ENCODE peak calls at places on chromosomes 3 and 15, in four cellular contexts. N, U, G and K are unnamed samples.

GRCh38 chr3:38153986-38154608 is 11.2 kb upstream of the OXSR1 start:
- DNase-seq in U (no peak), G (no peak), N (no peak), K (no peak)

GRCh38 chr3:17023006-17023664 is 138.4 kb downstream of the PLCL2 start:
- DNase-seq in U (no peak), N (no peak), G (no peak), K (no peak)

GRCh38 chr3:97278506-97278905 is 464.1 kb downstream of the EPHA6 start:
- DNase-seq in N (no peak), G (no peak), U (no peak), K (peak; percentile 4)

GRCh38 chr3:126340943-126341754 is 16.1 kb downstream of the KLF15 start:
- DNase-seq in N (no peak), G (no peak), U (no peak), K (peak; percentile 47)

GRCh38 chr3:74067296-74067695 is 442.6 kb upstream of the PDZRN3 start:
- DNase-seq in U (no peak), N (no peak), G (no peak), K (no peak)

GRCh38 chr3:127002195-127003174 is 19.6 kb downstream of the PLXNA1 start:
- DNase-seq in G (no peak), U (peak; percentile 58), N (peak; percentile 42), K (no peak)

GRCh38 chr3:23723153-23723552 is 82.6 kb upstream of the UBE2E1 start:
- DNase-seq in G (no peak), N (no peak), U (no peak), K (no peak)

GRCh38 chr3:186932281-186933181 is 2.2 kb downstream of the ST6GAL1 start:
- DNase-seq in N (no peak), G (no peak), U (no peak), K (no peak)

GRCh38 chr3:54146383-54147239 is 24.3 kb downstream of the CACNA2D3 start:
- DNase-seq in N (peak; percentile 29), U (no peak), G (peak; percentile 4), K (peak; percentile 25)

GRCh38 chr15:58410353-58410752 is 21.4 kb upstream of the LIPC start:
- DNase-seq in N (peak; percentile 47), U (no peak), G (no peak), K (no peak)

GRCh38 chr15:64507293-64507802 is 47.0 kb downstream of the ZNF609 start:
- DNase-seq in G (no peak), N (peak; percentile 78), U (no peak), K (peak; percentile 36)

GRCh38 chr15:98728107-98728810 is 79.9 kb downstream of the IGF1R start:
- DNase-seq in U (no peak), G (no peak), N (no peak), K (no peak)

GRCh38 chr15:49301562-49301961 is 121.5 kb upstream of the FGF7 start:
- DNase-seq in N (peak; percentile 21), G (no peak), U (no peak), K (no peak)

GRCh38 chr3:94928921-94929320 is 866.1 kb downstream of the NSUN3 start:
- DNase-seq in N (peak; percentile 2), G (no peak), U (no peak), K (peak; percentile 33)

GRCh38 chr15:94638183-94638582 is 406.8 kb downstream of the MCTP2 start:
- DNase-seq in G (no peak), N (no peak), U (peak; percentile 46), K (no peak)

GRCh38 chr15:75227663-75228280 is 26.1 kb downstream of the C15orf39 start:
- DNase-seq in G (no peak), U (no peak), N (no peak), K (no peak)

GRCh38 chr3:190064112-190064511 is 56.6 kb downstream of the P3H2 start:
- DNase-seq in N (no peak), G (peak; percentile 33), U (no peak), K (no peak)

GRCh38 chr15:90425726-90426346 is 37.8 kb downstream of the IQGAP1 start:
- DNase-seq in N (no peak), U (no peak), G (no peak), K (no peak)

GRCh38 chr3:160180581-160181216 is 44.5 kb upstream of the C3orf80 start:
- DNase-seq in G (no peak), N (no peak), U (no peak), K (no peak)

GRCh38 chr3:107938128-107938527 is 152.7 kb downstream of the CD47 start:
- DNase-seq in U (no peak), G (peak; percentile 21), N (peak; percentile 5), K (peak; percentile 4)

GRCh38 chr3:69761896-69762789 is 22.9 kb downstream of the MITF start:
- DNase-seq in U (no peak), G (no peak), N (no peak), K (no peak)

GRCh38 chr3:127050733-127051132 is 67.8 kb downstream of the PLXNA1 start:
- DNase-seq in N (no peak), G (no peak), U (no peak), K (no peak)

GRCh38 chr3:72099331-72100061 is 314.5 kb upstream of the PROK2 start:
- DNase-seq in G (no peak), N (no peak), U (no peak), K (no peak)

GRCh38 chr3:155391583-155391982 is 98.1 kb upstream of the STRIT1 start:
- DNase-seq in N (no peak), U (no peak), G (peak; percentile 23), K (no peak)

GRCh38 chr15:57591822-57592367 is at the start of gene MYZAP:
- DNase-seq in N (peak; percentile 80), U (no peak), G (no peak), K (no peak)

GRCh38 chr3:106341090-106341489 is 472.3 kb upstream of the CBLB start:
- DNase-seq in G (no peak), N (no peak), U (no peak), K (no peak)
- TF ChIP-seq FOSL1 in G (no peak), N (no peak), U (no peak), K (no peak)

GRCh38 chr3:122793568-122794416 is at the start of gene HSPBAP1:
- DNase-seq in N (peak; percentile 83), G (peak; percentile 87), U (peak; percentile 94), K (peak; percentile 84)

GRCh38 chr3:122794483-122794778 is 438 bp upstream of the SLC49A4 start:
- DNase-seq in G (no peak), U (no peak), N (no peak), K (no peak)

GRCh38 chr3:122795674-122795969 is 753 bp downstream of the SLC49A4 start:
- DNase-seq in N (no peak), G (no peak), U (no peak), K (peak; percentile 29)

GRCh38 chr3:122797291-122797690 is 2.4 kb downstream of the SLC49A4 start:
- DNase-seq in G (no peak), N (no peak), U (no peak), K (no peak)

GRCh38 chr3:122794779-122795673 is at the start of gene SLC49A4:
- DNase-seq in N (peak; percentile 86), U (peak; percentile 59), G (peak; percentile 46), K (peak; percentile 65)
- TF ChIP-seq FOSL1 in N (no peak), U (no peak), G (no peak), K (peak; percentile 7)

DNA sequence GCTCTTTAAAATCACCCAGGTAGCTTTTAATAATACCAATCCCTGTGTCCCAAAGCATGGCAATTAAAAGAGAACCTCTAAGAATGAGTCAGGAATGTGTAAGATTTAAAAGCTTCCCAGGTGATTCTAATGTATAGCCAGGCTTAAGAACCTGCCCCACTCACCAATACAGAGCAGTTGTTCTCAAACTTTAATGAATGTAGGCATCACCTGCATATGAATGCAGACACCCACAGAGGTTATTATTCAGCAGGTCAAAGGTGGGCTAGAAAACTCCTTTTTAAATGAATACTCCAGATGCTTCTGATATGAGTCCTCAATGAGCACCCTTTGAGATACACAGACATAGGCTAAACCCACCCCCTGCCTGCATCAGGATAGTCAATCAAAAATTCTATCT is 298.1 kb upstream of the KCNMB2 start:
- DNase-seq in N (no peak), G (no peak), U (peak; percentile 13), K (no peak)
- TF ChIP-seq FOSL1 in N (no peak), G (no peak), U (no peak), K (no peak)

GRCh38 chr3:98779936-98780335 is 16.8 kb downstream of the ST3GAL6 start:
- DNase-seq in N (no peak), G (no peak), U (no peak), K (peak; percentile 41)
- TF ChIP-seq FOSL1 in N (no peak), G (no peak), U (no peak), K (no peak)

GRCh38 chr3:188286087-188286513 is 132.1 kb downstream of the LPP start:
- DNase-seq in U (no peak), N (no peak), G (peak; percentile 66), K (no peak)
- TF ChIP-seq FOSL1 in U (no peak), N (no peak), G (peak; percentile 71), K (no peak)

GRCh38 chr15:77042955-77043920 is 27.7 kb downstream of the TSPAN3 start:
- DNase-seq in N (no peak), U (no peak), G (no peak), K (no peak)

GRCh38 chr15:77039817-77040216 is 31.1 kb downstream of the TSPAN3 start:
- DNase-seq in N (no peak), U (no peak), G (no peak), K (no peak)

GRCh38 chr15:77044228-77045042 is 26.5 kb downstream of the TSPAN3 start:
- DNase-seq in G (no peak), N (no peak), U (no peak), K (no peak)

GRCh38 chr15:77040673-77041072 is 30.2 kb downstream of the TSPAN3 start:
- DNase-seq in N (no peak), G (no peak), U (no peak), K (no peak)

GRCh38 chr15:77042245-77042644 is 28.7 kb downstream of the TSPAN3 start:
- DNase-seq in G (no peak), U (no peak), N (no peak), K (no peak)
- TF ChIP-seq FOSL1 in G (no peak), U (no peak), N (no peak), K (no peak)

GRCh38 chr3:58585005-58585786 is 8.0 kb upstream of the FAM107A start:
- DNase-seq in U (no peak), N (peak; percentile 72), G (peak; percentile 57), K (peak; percentile 43)
- TF ChIP-seq FOSL1 in U (no peak), N (no peak), G (no peak), K (no peak)

GRCh38 chr3:115401298-115401697 is 222.0 kb upstream of the GAP43 start:
- DNase-seq in G (no peak), U (no peak), N (no peak), K (no peak)

GRCh38 chr3:115399751-115400150 is 223.6 kb upstream of the GAP43 start:
- DNase-seq in G (no peak), N (no peak), U (no peak), K (no peak)

GRCh38 chr3:115403791-115404190 is 219.5 kb upstream of the GAP43 start:
- DNase-seq in U (no peak), N (no peak), G (no peak), K (no peak)

GRCh38 chr3:115402651-115403050 is 220.7 kb upstream of the GAP43 start:
- DNase-seq in U (no peak), N (no peak), G (no peak), K (no peak)

GRCh38 chr3:115401891-115402501 is 221.3 kb upstream of the GAP43 start:
- DNase-seq in U (no peak), N (no peak), G (no peak), K (no peak)
- TF ChIP-seq FOSL1 in U (no peak), N (no peak), G (no peak), K (no peak)